ENCODE peak calls at places on chromosomes 12 and 14, in six cellular contexts. One of them, this sample, is unnamed. For H3K4me1, the result is how much of the 10 kb centered on the place peaks cover.

GRCh38 chr14:65258391-65258790 is 154.1 kb upstream of the FUT8 start:
- DNase-seq in CD8-positive, alpha-beta memory T cell: no peak
- DNase-seq in tibial nerve: no peak
- DNase-seq in stomach: no peak
- DNase-seq in left lung: no peak
- DNase-seq in GM23338: no peak
- DNase-seq in this sample: no peak

GRCh38 chr14:39266589-39266870 is 32.8 kb downstream of the MIA2 start:
- DNase-seq in GM23338: no peak
- DNase-seq in stomach: peak
- DNase-seq in CD8-positive, alpha-beta memory T cell: no peak
- DNase-seq in left lung: no peak
- DNase-seq in tibial nerve: no peak
- DNase-seq in this sample: no peak

GRCh38 chr14:62689741-62690140 is 355.5 kb downstream of the KCNH5 start:
- DNase-seq in CD8-positive, alpha-beta memory T cell: no peak
- DNase-seq in GM23338: no peak
- DNase-seq in left lung: no peak
- DNase-seq in tibial nerve: no peak
- DNase-seq in stomach: no peak
- DNase-seq in this sample: no peak

GRCh38 chr12:114447799-114448617 is 42.1 kb upstream of the TBX5 start:
- DNase-seq in CD8-positive, alpha-beta memory T cell: no peak
- DNase-seq in tibial nerve: no peak
- DNase-seq in left lung: peak
- DNase-seq in stomach: no peak
- DNase-seq in GM23338: no peak
- DNase-seq in this sample: no peak

GRCh38 chr12:4034926-4035325 is 161.7 kb upstream of the PARP11 start:
- DNase-seq in tibial nerve: no peak
- DNase-seq in left lung: no peak
- DNase-seq in GM23338: no peak
- DNase-seq in CD8-positive, alpha-beta memory T cell: no peak
- DNase-seq in stomach: no peak
- DNase-seq in this sample: no peak

GRCh38 chr14:63857467-63858030 is 4.7 kb downstream of the SYNE2 start:
- DNase-seq in tibial nerve: no peak
- DNase-seq in GM23338: no peak
- DNase-seq in CD8-positive, alpha-beta memory T cell: no peak
- DNase-seq in left lung: no peak
- DNase-seq in stomach: no peak
- DNase-seq in this sample: peak

GRCh38 chr14:104723651-104724406 is at the start of gene ADSS1:
- DNase-seq in GM23338: peak
- DNase-seq in left lung: peak
- DNase-seq in stomach: peak
- DNase-seq in tibial nerve: peak
- DNase-seq in CD8-positive, alpha-beta memory T cell: peak
- DNase-seq in this sample: peak

GRCh38 chr12:22282283-22282682 is 52.2 kb downstream of the ST8SIA1 start:
- DNase-seq in left lung: no peak
- DNase-seq in tibial nerve: no peak
- DNase-seq in GM23338: no peak
- DNase-seq in stomach: no peak
- DNase-seq in CD8-positive, alpha-beta memory T cell: no peak
- DNase-seq in this sample: no peak

GRCh38 chr12:54173066-54173726 is 15.6 kb downstream of the SMUG1 start:
- DNase-seq in left lung: peak
- DNase-seq in CD8-positive, alpha-beta memory T cell: peak
- DNase-seq in tibial nerve: peak
- DNase-seq in stomach: peak
- DNase-seq in GM23338: peak
- DNase-seq in this sample: peak

GRCh38 chr12:91344408-91344807 is 161.8 kb upstream of the DCN start:
- DNase-seq in left lung: no peak
- DNase-seq in GM23338: no peak
- DNase-seq in CD8-positive, alpha-beta memory T cell: no peak
- DNase-seq in tibial nerve: no peak
- DNase-seq in stomach: no peak
- DNase-seq in this sample: no peak

GRCh38 chr12:63930971-63931370 is 86.5 kb downstream of the SRGAP1 start:
- DNase-seq in tibial nerve: no peak
- DNase-seq in GM23338: no peak
- DNase-seq in left lung: no peak
- DNase-seq in stomach: no peak
- DNase-seq in CD8-positive, alpha-beta memory T cell: no peak
- DNase-seq in this sample: no peak

GRCh38 chr14:92651106-92651792 is 97.2 kb downstream of the LGMN start:
- DNase-seq in tibial nerve: no peak
- DNase-seq in left lung: peak
- DNase-seq in CD8-positive, alpha-beta memory T cell: peak
- DNase-seq in stomach: peak
- DNase-seq in GM23338: no peak
- DNase-seq in this sample: peak

GRCh38 chr14:50937325-50937724 is 7.0 kb downstream of the PYGL start:
- DNase-seq in left lung: no peak
- DNase-seq in GM23338: no peak
- DNase-seq in stomach: no peak
- DNase-seq in tibial nerve: no peak
- DNase-seq in CD8-positive, alpha-beta memory T cell: no peak
- DNase-seq in this sample: no peak

GRCh38 chr12:94429633-94430032 is 30.0 kb downstream of the CEP83 start:
- DNase-seq in tibial nerve: no peak
- DNase-seq in left lung: no peak
- DNase-seq in GM23338: peak
- DNase-seq in CD8-positive, alpha-beta memory T cell: no peak
- DNase-seq in stomach: no peak
- DNase-seq in this sample: no peak

GRCh38 chr14:53151867-53152626 is 1.1 kb downstream of the DDHD1 start:
- DNase-seq in left lung: peak
- DNase-seq in GM23338: peak
- DNase-seq in tibial nerve: peak
- DNase-seq in CD8-positive, alpha-beta memory T cell: peak
- DNase-seq in stomach: peak
- DNase-seq in this sample: peak

GRCh38 chr12:85273411-85274075 is 6.5 kb upstream of the ALX1 start:
- DNase-seq in GM23338: peak
- DNase-seq in stomach: no peak
- DNase-seq in tibial nerve: no peak
- DNase-seq in left lung: peak
- DNase-seq in CD8-positive, alpha-beta memory T cell: no peak
- DNase-seq in this sample: no peak

GRCh38 chr14:61695695-61696527 is 598 bp downstream of the HIF1A start:
- DNase-seq in CD8-positive, alpha-beta memory T cell: peak
- DNase-seq in tibial nerve: peak
- DNase-seq in GM23338: peak
- DNase-seq in left lung: peak
- DNase-seq in stomach: peak
- DNase-seq in this sample: peak

GRCh38 chr12:107379852-107380567 is 286.7 kb upstream of the CRY1 start:
- DNase-seq in tibial nerve: peak
- DNase-seq in stomach: peak
- DNase-seq in GM23338: no peak
- DNase-seq in left lung: no peak
- DNase-seq in CD8-positive, alpha-beta memory T cell: no peak
- DNase-seq in this sample: no peak

GRCh38 chr12:129049917-129050316 is 196.6 kb downstream of the GLT1D1 start:
- DNase-seq in CD8-positive, alpha-beta memory T cell: no peak
- DNase-seq in GM23338: peak
- DNase-seq in tibial nerve: no peak
- DNase-seq in stomach: no peak
- DNase-seq in left lung: no peak
- DNase-seq in this sample: no peak

GRCh38 chr12:20404576-20405346 is 36.4 kb downstream of the PDE3A start:
- DNase-seq in left lung: no peak
- DNase-seq in CD8-positive, alpha-beta memory T cell: no peak
- DNase-seq in GM23338: no peak
- DNase-seq in stomach: peak
- DNase-seq in tibial nerve: peak
- DNase-seq in this sample: no peak

GRCh38 chr12:20183563-20183962 is 184.8 kb upstream of the PDE3A start:
- DNase-seq in stomach: no peak
- DNase-seq in left lung: no peak
- DNase-seq in tibial nerve: no peak
- DNase-seq in GM23338: no peak
- DNase-seq in CD8-positive, alpha-beta memory T cell: no peak
- DNase-seq in this sample: no peak

GRCh38 chr12:98208846-98209245 is 306.5 kb upstream of the TMPO start:
- DNase-seq in stomach: no peak
- DNase-seq in GM23338: no peak
- DNase-seq in left lung: no peak
- DNase-seq in tibial nerve: no peak
- DNase-seq in CD8-positive, alpha-beta memory T cell: no peak
- DNase-seq in this sample: no peak

GRCh38 chr14:92461891-92462290 is 51.7 kb upstream of the RIN3 start:
- DNase-seq in tibial nerve: no peak
- DNase-seq in left lung: no peak
- DNase-seq in stomach: peak
- DNase-seq in GM23338: no peak
- DNase-seq in CD8-positive, alpha-beta memory T cell: no peak
- DNase-seq in this sample: no peak

GRCh38 chr12:79023784-79024183 is 159.2 kb downstream of the SYT1 start:
- DNase-seq in CD8-positive, alpha-beta memory T cell: no peak
- DNase-seq in GM23338: no peak
- DNase-seq in stomach: no peak
- DNase-seq in left lung: no peak
- DNase-seq in tibial nerve: no peak
- DNase-seq in this sample: no peak

GRCh38 chr14:99735189-99736135 is 51.4 kb downstream of the CYP46A1 start:
- DNase-seq in stomach: no peak
- DNase-seq in CD8-positive, alpha-beta memory T cell: no peak
- DNase-seq in left lung: peak
- DNase-seq in GM23338: no peak
- DNase-seq in tibial nerve: no peak
- DNase-seq in this sample: no peak

GRCh38 chr12:103680591-103681065 is 93.6 kb downstream of the STAB2 start:
- DNase-seq in tibial nerve: no peak
- DNase-seq in CD8-positive, alpha-beta memory T cell: no peak
- DNase-seq in GM23338: no peak
- DNase-seq in left lung: no peak
- DNase-seq in stomach: no peak
- DNase-seq in this sample: no peak

DNA sequence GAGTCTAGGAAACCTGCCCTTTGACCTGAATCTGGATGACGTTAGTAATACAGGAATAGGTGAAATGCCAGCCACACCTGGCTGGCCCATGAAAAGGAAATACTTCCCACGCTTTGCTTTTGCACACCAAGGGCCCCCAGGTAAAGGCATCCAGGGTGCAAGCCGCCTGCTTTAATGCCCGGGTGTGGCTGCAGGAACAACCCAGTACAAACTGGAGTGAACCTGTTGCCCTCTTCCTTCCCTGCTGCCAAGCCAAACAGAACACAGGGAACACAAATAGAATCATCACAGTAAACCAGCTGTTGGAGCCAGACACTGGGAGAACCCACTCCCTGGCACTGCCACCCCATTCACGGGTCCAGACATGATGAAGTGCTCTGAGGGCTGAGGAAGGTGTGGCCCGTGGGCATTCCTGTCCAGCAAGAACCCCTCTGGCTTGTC is 24.2 kb upstream of the FOS start:
- DNase-seq in tibial nerve: no peak
- DNase-seq in CD8-positive, alpha-beta memory T cell: no peak
- DNase-seq in left lung: no peak
- DNase-seq in GM23338: no peak
- DNase-seq in stomach: peak
- DNase-seq in this sample: no peak
- H3K4me3 ChIP-seq in tibial nerve: no peak
- H3K4me3 ChIP-seq in CD8-positive, alpha-beta memory T cell: no peak
- H3K4me3 ChIP-seq in left lung: no peak
- H3K4me3 ChIP-seq in GM23338: no peak
- H3K4me3 ChIP-seq in stomach: no peak
- H3K4me3 ChIP-seq in this sample: no peak

DNA sequence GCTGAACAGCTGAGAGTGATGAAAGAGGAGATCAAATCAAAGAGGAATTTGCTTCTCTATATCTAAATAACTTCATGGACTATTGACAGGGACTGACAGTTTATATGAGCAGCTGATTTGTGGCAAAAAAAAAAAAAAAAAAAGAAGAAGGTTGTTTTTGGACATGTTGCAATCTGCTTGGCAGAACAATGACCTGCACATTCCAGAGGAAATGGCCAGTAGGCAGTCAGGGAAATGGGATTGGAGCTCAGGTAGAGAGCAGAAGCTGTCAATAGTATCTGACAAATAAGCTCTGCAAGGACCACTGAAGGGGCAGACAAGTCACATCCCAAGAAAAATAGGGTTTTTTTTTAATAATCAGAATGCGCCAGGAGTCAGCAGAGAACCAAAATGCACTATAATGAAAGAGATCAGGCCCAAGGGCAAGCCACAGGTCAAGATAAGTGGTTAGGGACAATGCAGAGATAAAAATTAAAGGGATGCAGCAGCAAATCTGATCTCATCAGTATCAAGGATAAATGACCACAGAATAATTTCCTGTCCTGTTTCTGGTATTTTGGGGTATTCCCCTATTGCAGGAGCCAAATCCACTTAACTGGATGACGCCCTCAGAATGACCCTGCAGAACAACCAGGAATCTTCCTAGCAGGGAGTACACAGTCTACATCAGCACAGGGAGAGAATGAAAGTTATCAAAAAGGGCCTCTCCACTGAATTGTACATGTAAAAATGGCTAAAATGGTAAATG is 22.6 kb upstream of the DUSP16 start:
- DNase-seq in GM23338: peak
- DNase-seq in left lung: no peak
- DNase-seq in CD8-positive, alpha-beta memory T cell: no peak
- DNase-seq in tibial nerve: no peak
- DNase-seq in stomach: no peak
- DNase-seq in this sample: no peak
- H3K4me1 ChIP-seq in GM23338: under half
- H3K4me1 ChIP-seq in left lung: under half
- H3K4me1 ChIP-seq in CD8-positive, alpha-beta memory T cell: under half
- H3K4me1 ChIP-seq in tibial nerve: under half
- H3K4me1 ChIP-seq in stomach: under half
- H3K4me1 ChIP-seq in this sample: under half

DNA sequence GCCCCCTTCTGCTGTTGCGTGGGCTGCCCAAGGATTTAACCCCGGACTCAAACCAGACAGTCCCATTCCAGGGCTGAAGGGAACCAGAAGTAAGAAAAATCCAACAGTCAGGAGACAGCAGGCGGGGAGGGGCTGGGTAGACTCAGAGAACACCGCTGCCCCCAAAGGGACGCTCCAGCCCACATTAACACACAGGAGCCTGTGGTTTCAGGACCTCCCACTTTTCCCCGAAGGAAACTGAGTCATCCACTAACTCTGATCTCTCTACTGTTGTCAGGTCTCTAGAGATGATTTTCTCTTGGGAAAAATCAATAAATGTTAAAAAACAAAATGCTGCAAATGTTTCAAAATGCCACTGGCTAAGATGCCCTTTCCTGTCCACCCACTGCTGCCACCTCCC is 41.6 kb downstream of the FBXO21 start:
- DNase-seq in tibial nerve: no peak
- DNase-seq in CD8-positive, alpha-beta memory T cell: no peak
- DNase-seq in GM23338: no peak
- DNase-seq in left lung: no peak
- DNase-seq in stomach: no peak
- DNase-seq in this sample: no peak
- H3K27ac ChIP-seq in tibial nerve: no peak
- H3K27ac ChIP-seq in CD8-positive, alpha-beta memory T cell: no peak
- H3K27ac ChIP-seq in GM23338: no peak
- H3K27ac ChIP-seq in left lung: peak
- H3K27ac ChIP-seq in stomach: no peak
- H3K27ac ChIP-seq in this sample: no peak

GRCh38 chr14:59028476-59029202 is 159.8 kb upstream of the DAAM1 start:
- DNase-seq in CD8-positive, alpha-beta memory T cell: no peak
- DNase-seq in GM23338: peak
- DNase-seq in tibial nerve: peak
- DNase-seq in left lung: peak
- DNase-seq in stomach: peak
- DNase-seq in this sample: no peak
- H3K4me3 ChIP-seq in CD8-positive, alpha-beta memory T cell: no peak
- H3K4me3 ChIP-seq in GM23338: no peak
- H3K4me3 ChIP-seq in tibial nerve: no peak
- H3K4me3 ChIP-seq in left lung: no peak
- H3K4me3 ChIP-seq in stomach: no peak
- H3K4me3 ChIP-seq in this sample: no peak

This sample was measured in CD4-positive, alpha-beta memory T cell.